ENCODE peak calls at places on chromosomes 12 and 14, in eight cellular contexts. C is heart left ventricle, M is sigmoid colon, I is body of pancreas, F is GM12878, H is transverse colon, L is A549, K is IMR-90. O is an unnamed sample.

GRCh38 chr12:104555650-104556049 is 98.9 kb downstream of the CHST11 start:
- DNase-seq in M (peak), K (no peak), L (no peak), C (no peak), F (no peak), H (no peak), I (peak), O (no peak)

GRCh38 chr12:52903285-52903854 is 1.5 kb downstream of the KRT8 start:
- DNase-seq in C (peak), F (no peak), L (peak), K (peak), H (peak), I (peak), M (peak), O (peak)

GRCh38 chr12:52515319-52515646 is 4.9 kb downstream of the KRT5 start:
- DNase-seq in F (no peak), H (no peak), K (no peak), I (no peak), C (no peak), L (no peak), M (no peak), O (no peak)

GRCh38 chr14:101022916-101023435 is 119.5 kb upstream of the RTL1 start:
- DNase-seq in F (no peak), I (no peak), M (peak), H (no peak), L (no peak), K (no peak), C (peak), O (peak)

GRCh38 chr12:120922279-120922678 is 18.1 kb upstream of the SPPL3 start:
- DNase-seq in F (no peak), I (no peak), L (no peak), C (no peak), H (no peak), M (no peak), K (no peak), O (no peak)

GRCh38 chr14:24436355-24437019 is 6.1 kb downstream of the SDR39U1 start:
- DNase-seq in L (peak), C (no peak), F (no peak), K (peak), I (peak), H (no peak), M (peak), O (no peak)

GRCh38 chr12:45483571-45483970 is 245.9 kb upstream of the ARID2 start:
- DNase-seq in K (peak), C (no peak), L (no peak), H (no peak), M (peak), I (peak), F (no peak), O (no peak)

GRCh38 chr12:120861074-120861795 is 42.9 kb downstream of the SPPL3 start:
- DNase-seq in M (no peak), K (peak), I (no peak), L (no peak), F (no peak), H (no peak), C (no peak), O (no peak)

GRCh38 chr14:77470192-77470870 is 12.4 kb downstream of the AHSA1 start:
- DNase-seq in K (no peak), C (no peak), I (no peak), L (no peak), H (peak), M (no peak), F (no peak), O (no peak)

GRCh38 chr12:63480186-63480585 is 188.1 kb downstream of the DPY19L2 start:
- DNase-seq in K (no peak), C (no peak), F (no peak), L (no peak), I (no peak), H (no peak), M (no peak), O (no peak)

GRCh38 chr14:64191756-64192155 is 102.4 kb downstream of the ESR2 start:
- DNase-seq in C (no peak), H (no peak), L (no peak), I (peak), F (no peak), M (no peak), K (peak), O (no peak)

GRCh38 chr14:23294734-23295561 is 7.7 kb downstream of the PPP1R3E start:
- DNase-seq in C (no peak), F (no peak), M (no peak), I (peak), L (no peak), H (peak), K (peak), O (no peak)

GRCh38 chr14:54754623-54755386 is 147.8 kb downstream of the GCH1 start:
- DNase-seq in L (no peak), K (no peak), C (no peak), F (no peak), H (no peak), I (no peak), M (no peak), O (no peak)

GRCh38 chr12:69471667-69472385 is 1.6 kb downstream of the FRS2 start:
- DNase-seq in F (no peak), L (no peak), I (no peak), C (no peak), M (no peak), K (peak), H (no peak), O (no peak)

GRCh38 chr12:108235231-108235959 is 103.7 kb downstream of the CMKLR1 start:
- DNase-seq in H (no peak), C (no peak), I (no peak), L (no peak), F (no peak), M (no peak), K (no peak), O (no peak)

GRCh38 chr12:81866081-81866480 is 106.9 kb upstream of the PPFIA2 start:
- DNase-seq in F (no peak), H (no peak), M (no peak), I (no peak), C (no peak), L (no peak), K (no peak), O (no peak)

GRCh38 chr14:101772770-101773169 is 11.3 kb downstream of the PPP2R5C start:
- DNase-seq in K (no peak), I (peak), M (no peak), H (no peak), C (no peak), F (no peak), L (no peak), O (no peak)

GRCh38 chr14:34043627-34044372 is 92.9 kb upstream of the EGLN3 start:
- DNase-seq in L (peak), I (no peak), M (no peak), F (peak), H (no peak), K (no peak), C (no peak), O (no peak)

GRCh38 chr12:27319394-27319793 is 13.2 kb upstream of the BMAL2 start:
- DNase-seq in H (no peak), C (no peak), M (no peak), F (no peak), K (peak), L (no peak), I (no peak), O (no peak)

GRCh38 chr12:78829690-78830089 is 34.9 kb upstream of the SYT1 start:
- DNase-seq in M (no peak), H (no peak), F (no peak), K (no peak), I (no peak), C (no peak), L (no peak), O (no peak)

GRCh38 chr12:111154180-111154579 is 214.7 kb downstream of the PHETA1 start:
- DNase-seq in M (no peak), H (no peak), C (no peak), I (no peak), K (no peak), L (no peak), F (no peak), O (peak)

GRCh38 chr12:104507672-104508071 is 50.9 kb downstream of the CHST11 start:
- DNase-seq in L (no peak), F (no peak), K (no peak), H (no peak), M (no peak), C (no peak), I (no peak), O (no peak)

GRCh38 chr14:38254565-38255407 is 1.1 kb downstream of the CLEC14A start:
- DNase-seq in I (no peak), F (no peak), H (no peak), K (no peak), C (no peak), M (no peak), L (no peak), O (peak)

GRCh38 chr14:58243790-58244555 is 670 bp upstream of the PSMA3 start:
- DNase-seq in L (peak), K (no peak), F (no peak), I (no peak), H (no peak), C (no peak), M (no peak), O (no peak)

GRCh38 chr12:70448371-70448770 is 82.3 kb downstream of the KCNMB4 start:
- DNase-seq in K (no peak), H (no peak), L (no peak), M (no peak), C (no peak), F (no peak), I (no peak), O (no peak)

GRCh38 chr14:90728951-90729350 is 87.3 kb downstream of the TTC7B start:
- DNase-seq in F (no peak), H (no peak), L (no peak), I (no peak), K (no peak), C (no peak), M (no peak), O (no peak)

GRCh38 chr12:68587448-68587873 is 23.2 kb upstream of the RAP1B start:
- DNase-seq in L (no peak), H (no peak), M (no peak), I (no peak), F (peak), C (no peak), K (no peak), O (no peak)

GRCh38 chr12:109625749-109626377 is 52.3 kb downstream of the MVK start:
- DNase-seq in L (no peak), K (no peak), I (no peak), C (no peak), M (no peak), H (no peak), F (no peak), O (no peak)

GRCh38 chr12:3752741-3753486 is at the start of gene CRACR2A:
- DNase-seq in L (peak), I (peak), M (peak), C (peak), H (peak), K (peak), F (peak), O (peak)

GRCh38 chr12:128906485-128907137 is 53.3 kb downstream of the GLT1D1 start:
- DNase-seq in K (no peak), M (no peak), C (no peak), F (no peak), L (no peak), H (no peak), I (no peak), O (no peak)

GRCh38 chr14:20801726-20802125 is 918 bp downstream of the RNASE1 start:
- DNase-seq in K (no peak), L (no peak), C (peak), H (peak), M (no peak), F (no peak), I (peak), O (no peak)

GRCh38 chr12:125734137-125734536 is 668.9 kb downstream of the AACS start:
- DNase-seq in H (no peak), I (no peak), K (no peak), F (no peak), L (no peak), M (no peak), C (no peak), O (no peak)

GRCh38 chr14:92154283-92154942 is 32.6 kb downstream of the CPSF2 start:
- DNase-seq in K (peak), F (no peak), H (no peak), I (no peak), M (no peak), C (no peak), L (no peak), O (no peak)

GRCh38 chr12:7879246-7879645 is 6.5 kb upstream of the SLC2A14 start:
- DNase-seq in I (no peak), L (no peak), K (no peak), C (no peak), M (no peak), H (no peak), F (no peak), O (no peak)

GRCh38 chr14:101221549-101222160 is 318.1 kb upstream of the RTL1 start:
- DNase-seq in H (no peak), M (peak), F (no peak), L (no peak), C (no peak), K (no peak), I (no peak), O (no peak)

GRCh38 chr12:132610051-132610759 is at the start of gene LRCOL1:
- DNase-seq in I (peak), K (peak), H (no peak), C (peak), F (no peak), M (no peak), L (no peak), O (no peak)

GRCh38 chr14:94581127-94581999 is at the start of gene SERPINA5:
- DNase-seq in C (peak), M (no peak), F (no peak), K (no peak), H (no peak), L (no peak), I (peak), O (peak)
- TF ChIP-seq CTCF in C (no peak), M (no peak), F (no peak), K (no peak), H (no peak), L (no peak), I (no peak), O (no peak)

DNA sequence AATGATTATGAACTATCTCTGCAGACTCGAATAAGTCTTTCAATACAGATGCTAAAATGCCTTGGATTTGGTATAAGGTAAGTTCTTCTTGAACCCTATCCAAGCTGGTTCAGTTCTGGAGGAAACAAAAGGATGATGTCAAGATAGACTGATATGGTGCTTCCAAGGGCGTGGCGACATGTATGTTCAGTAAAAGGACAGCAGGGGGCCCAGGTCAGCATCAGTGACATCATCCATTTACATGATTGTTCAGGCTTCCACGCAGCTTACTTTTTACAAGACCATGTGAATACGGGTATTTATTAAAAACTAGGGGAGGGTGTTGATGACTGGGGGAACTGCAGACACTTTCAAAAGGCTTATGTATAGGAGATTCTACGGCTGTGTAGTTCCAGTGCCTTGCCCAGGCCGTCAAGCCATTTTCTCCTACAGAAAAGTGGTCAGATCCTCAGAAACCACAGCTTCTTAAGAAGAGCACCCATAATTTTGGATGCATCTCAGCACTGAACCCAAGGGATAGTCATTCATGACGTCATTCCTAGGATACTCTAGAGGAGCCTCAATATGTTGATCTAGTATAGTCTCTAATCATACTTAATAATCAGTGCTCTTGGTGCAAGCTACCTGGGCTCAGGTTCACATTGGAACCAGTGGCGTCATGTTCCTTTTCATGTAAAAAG is 527.7 kb downstream of the FUT8 start:
- DNase-seq in K (no peak), I (no peak), M (no peak), H (no peak), F (no peak), L (peak), C (no peak), O (no peak)
- H3K27ac ChIP-seq in K (no peak), I (no peak), M (no peak), H (no peak), F (no peak), L (no peak), C (no peak), O (no peak)

DNA sequence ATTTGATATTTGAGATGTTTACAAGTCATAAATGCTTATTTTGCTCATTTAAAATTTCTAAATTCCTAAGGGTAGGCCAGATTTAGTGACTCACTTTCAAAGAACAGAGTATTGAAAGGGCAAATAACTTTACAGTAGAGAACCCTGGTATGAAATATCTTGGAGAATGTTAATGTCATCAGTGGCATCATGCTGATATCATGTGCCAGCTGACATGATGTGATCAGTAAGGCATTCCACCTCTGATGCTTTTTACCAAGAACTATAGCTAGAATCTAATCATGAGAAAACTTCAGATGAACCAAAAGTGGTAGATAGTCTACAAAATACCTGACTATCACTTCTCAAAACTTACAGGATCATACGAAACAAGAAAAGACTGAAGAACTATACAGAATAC is 2.9 kb upstream of the FLRT2 start:
- DNase-seq in M (no peak), F (no peak), K (peak), I (no peak), C (no peak), L (no peak), H (no peak), O (no peak)
- TF ChIP-seq POLR2A in M (no peak), F (no peak), K (no peak), I (no peak), C (no peak), L (no peak), H (no peak), O (no peak)

DNA sequence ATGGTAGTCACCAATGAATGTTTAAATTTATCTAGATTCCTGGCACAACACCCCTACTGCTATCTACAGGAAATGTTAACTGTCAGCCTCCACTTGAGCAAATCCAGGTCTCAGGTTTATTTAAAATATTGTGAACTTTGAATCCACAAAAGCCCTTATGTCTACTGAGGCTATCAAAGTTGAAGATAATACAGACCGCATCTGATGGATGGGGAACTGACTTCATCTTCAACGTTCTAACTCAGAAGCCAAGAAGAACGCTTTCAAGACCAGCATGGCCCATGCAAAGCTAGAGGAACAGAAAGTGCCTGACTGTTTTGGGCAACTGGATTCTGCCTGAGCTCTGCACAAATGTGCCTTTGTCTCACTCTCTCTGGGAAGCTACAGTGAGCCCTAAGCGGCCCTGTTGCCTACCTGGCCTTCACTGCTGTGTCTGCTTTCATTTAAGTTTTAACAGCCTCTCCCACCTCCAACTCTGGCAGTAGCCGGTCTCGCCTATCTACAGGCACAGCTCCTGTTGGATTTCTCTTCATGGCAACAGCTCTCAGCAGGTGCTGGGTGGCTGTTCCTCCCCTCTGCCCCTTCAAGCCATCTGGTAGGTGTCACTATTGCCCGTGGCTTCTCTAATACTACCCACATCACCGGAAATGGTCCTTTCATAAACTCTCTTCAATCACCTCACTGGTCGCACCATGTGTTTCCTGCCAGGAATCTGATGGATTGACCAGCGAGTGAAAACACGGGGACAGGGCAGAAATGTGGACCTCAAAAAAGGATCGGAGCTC is 112.1 kb upstream of the OVCH1 start:
- DNase-seq in L (no peak), F (no peak), C (no peak), K (no peak), M (no peak), I (no peak), H (no peak), O (no peak)
- TF ChIP-seq CTCF in L (no peak), F (no peak), C (no peak), K (no peak), M (no peak), I (no peak), H (no peak), O (no peak)

DNA sequence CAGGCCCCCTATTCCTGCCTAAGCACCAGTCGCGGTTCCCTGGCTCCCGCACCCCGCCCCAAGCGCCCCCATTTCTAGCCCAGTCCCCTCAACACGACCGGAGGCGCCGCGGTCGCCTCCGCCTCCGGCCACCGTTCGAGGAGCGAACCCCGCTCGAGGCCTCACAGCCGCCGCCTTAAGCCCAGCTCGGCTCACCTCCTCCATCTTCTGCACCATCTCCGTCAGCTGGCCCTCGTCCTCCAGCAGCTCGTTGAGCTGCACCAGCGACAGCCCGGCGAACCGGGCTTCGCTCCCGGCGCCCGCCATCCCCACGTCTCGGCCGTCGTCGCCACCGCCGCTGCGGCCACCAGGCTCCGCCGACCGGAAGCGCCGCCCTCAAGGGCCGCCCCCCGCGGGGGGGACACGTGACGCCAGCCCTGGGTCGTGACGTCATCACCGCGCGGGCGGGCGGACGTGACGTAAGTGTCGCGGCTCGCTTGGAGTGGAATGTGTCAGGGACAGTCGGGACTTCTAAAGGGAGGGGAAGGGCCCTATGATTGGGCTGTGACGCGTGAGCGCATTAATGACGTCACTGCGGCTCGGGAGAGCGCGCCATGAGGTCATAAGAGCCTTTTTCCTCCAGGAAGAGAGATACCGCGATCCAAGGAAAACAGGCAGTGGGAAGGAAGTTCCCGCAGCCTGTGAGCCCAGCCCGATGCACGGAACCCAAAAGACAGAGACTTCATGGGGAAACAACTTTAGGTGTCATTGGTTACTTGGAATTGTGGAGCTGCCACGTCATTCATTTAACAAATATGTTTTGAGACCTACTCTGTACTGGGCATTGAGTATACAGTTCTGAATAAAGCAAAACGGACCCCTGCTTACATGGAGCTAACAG is at the start of gene VPS37B:
- DNase-seq in M (peak), H (peak), K (peak), C (peak), I (peak), F (no peak), L (peak), O (peak)
- H3K27ac ChIP-seq in M (peak), H (peak), K (peak), C (peak), I (peak), F (peak), L (peak), O (peak)

O was measured in spleen.